ENCODE peak calls at places on chromosomes 16 and 17, in five cellular contexts. One of them, this sample, is unnamed.

GRCh38 chr16:71971571-71971970 is 28.6 kb downstream of the PKD1L3 start:
- DNase-seq in Karpas-422: no peak
- DNase-seq in HL-60: no peak
- DNase-seq in CD8-positive, alpha-beta T cell: no peak
- DNase-seq in cardiac muscle cell: no peak
- DNase-seq in this sample: no peak

GRCh38 chr16:25838724-25839186 is 147.0 kb downstream of the HS3ST4 start:
- DNase-seq in Karpas-422: peak
- DNase-seq in HL-60: peak
- DNase-seq in CD8-positive, alpha-beta T cell: peak
- DNase-seq in cardiac muscle cell: peak
- DNase-seq in this sample: no peak

GRCh38 chr16:89156740-89157645 is 14.6 kb upstream of the CDH15 start:
- DNase-seq in Karpas-422: no peak
- DNase-seq in cardiac muscle cell: no peak
- DNase-seq in HL-60: no peak
- DNase-seq in CD8-positive, alpha-beta T cell: no peak
- DNase-seq in this sample: no peak

GRCh38 chr16:89033796-89034572 is 57.0 kb upstream of the CBFA2T3 start:
- DNase-seq in cardiac muscle cell: no peak
- DNase-seq in HL-60: no peak
- DNase-seq in Karpas-422: no peak
- DNase-seq in CD8-positive, alpha-beta T cell: no peak
- DNase-seq in this sample: no peak

GRCh38 chr17:6670571-6670970 is 19.0 kb downstream of the C17orf100 start:
- DNase-seq in HL-60: no peak
- DNase-seq in CD8-positive, alpha-beta T cell: no peak
- DNase-seq in Karpas-422: no peak
- DNase-seq in cardiac muscle cell: no peak
- DNase-seq in this sample: no peak

GRCh38 chr17:59154721-59155438 is at the start of gene SKA2:
- DNase-seq in CD8-positive, alpha-beta T cell: peak
- DNase-seq in cardiac muscle cell: peak
- DNase-seq in HL-60: no peak
- DNase-seq in Karpas-422: no peak
- DNase-seq in this sample: peak

GRCh38 chr16:64627288-64627687 is 494.6 kb downstream of the CDH11 start:
- DNase-seq in CD8-positive, alpha-beta T cell: no peak
- DNase-seq in cardiac muscle cell: peak
- DNase-seq in Karpas-422: peak
- DNase-seq in HL-60: no peak
- DNase-seq in this sample: no peak

GRCh38 chr16:24036614-24037013 is 200.8 kb downstream of the PRKCB start:
- DNase-seq in cardiac muscle cell: peak
- DNase-seq in HL-60: peak
- DNase-seq in CD8-positive, alpha-beta T cell: peak
- DNase-seq in Karpas-422: peak
- DNase-seq in this sample: no peak

GRCh38 chr16:87702325-87702811 is 63.4 kb downstream of the KLHDC4 start:
- DNase-seq in Karpas-422: peak
- DNase-seq in CD8-positive, alpha-beta T cell: peak
- DNase-seq in HL-60: peak
- DNase-seq in cardiac muscle cell: peak
- DNase-seq in this sample: no peak

GRCh38 chr17:37702605-37703004 is 42.3 kb downstream of the HNF1B start:
- DNase-seq in cardiac muscle cell: peak
- DNase-seq in CD8-positive, alpha-beta T cell: no peak
- DNase-seq in Karpas-422: no peak
- DNase-seq in HL-60: no peak
- DNase-seq in this sample: no peak

GRCh38 chr17:75341784-75342183 is 52.6 kb upstream of the SLC25A19 start:
- DNase-seq in CD8-positive, alpha-beta T cell: no peak
- DNase-seq in cardiac muscle cell: no peak
- DNase-seq in HL-60: no peak
- DNase-seq in Karpas-422: no peak
- DNase-seq in this sample: peak

GRCh38 chr16:85375282-85375681 is 237.8 kb upstream of the GSE1 start:
- DNase-seq in CD8-positive, alpha-beta T cell: no peak
- DNase-seq in cardiac muscle cell: no peak
- DNase-seq in Karpas-422: no peak
- DNase-seq in HL-60: no peak
- DNase-seq in this sample: no peak

GRCh38 chr17:57408064-57408811 is 151.9 kb downstream of the MSI2 start:
- DNase-seq in CD8-positive, alpha-beta T cell: peak
- DNase-seq in Karpas-422: no peak
- DNase-seq in HL-60: peak
- DNase-seq in cardiac muscle cell: no peak
- DNase-seq in this sample: no peak

GRCh38 chr16:23833960-23834685 is 1.7 kb upstream of the PRKCB start:
- DNase-seq in HL-60: no peak
- DNase-seq in cardiac muscle cell: no peak
- DNase-seq in CD8-positive, alpha-beta T cell: no peak
- DNase-seq in Karpas-422: no peak
- DNase-seq in this sample: no peak

GRCh38 chr17:3621146-3621720 is 12.0 kb upstream of the TRPV1 start:
- DNase-seq in cardiac muscle cell: no peak
- DNase-seq in Karpas-422: no peak
- DNase-seq in CD8-positive, alpha-beta T cell: no peak
- DNase-seq in HL-60: no peak
- DNase-seq in this sample: no peak

GRCh38 chr17:10247806-10248334 is 49.5 kb upstream of the GAS7 start:
- DNase-seq in HL-60: no peak
- DNase-seq in Karpas-422: no peak
- DNase-seq in cardiac muscle cell: peak
- DNase-seq in CD8-positive, alpha-beta T cell: no peak
- DNase-seq in this sample: no peak

GRCh38 chr17:7754656-7755055 is 37.1 kb downstream of the DNAH2 start:
- DNase-seq in Karpas-422: no peak
- DNase-seq in HL-60: no peak
- DNase-seq in cardiac muscle cell: no peak
- DNase-seq in CD8-positive, alpha-beta T cell: no peak
- DNase-seq in this sample: no peak

GRCh38 chr16:3745751-3746355 is 28.5 kb upstream of the TRAP1 start:
- DNase-seq in Karpas-422: no peak
- DNase-seq in cardiac muscle cell: peak
- DNase-seq in HL-60: no peak
- DNase-seq in CD8-positive, alpha-beta T cell: no peak
- DNase-seq in this sample: no peak

GRCh38 chr17:5557485-5557884 is 26.8 kb downstream of the NLRP1 start:
- DNase-seq in HL-60: no peak
- DNase-seq in Karpas-422: no peak
- DNase-seq in cardiac muscle cell: peak
- DNase-seq in CD8-positive, alpha-beta T cell: no peak
- DNase-seq in this sample: no peak

GRCh38 chr16:15765880-15766279 is 90.9 kb downstream of the MYH11 start:
- DNase-seq in Karpas-422: peak
- DNase-seq in CD8-positive, alpha-beta T cell: peak
- DNase-seq in cardiac muscle cell: peak
- DNase-seq in HL-60: peak
- DNase-seq in this sample: peak

GRCh38 chr17:8189041-8189710 is 804 bp downstream of the BORCS6 start:
- DNase-seq in HL-60: no peak
- DNase-seq in cardiac muscle cell: no peak
- DNase-seq in Karpas-422: peak
- DNase-seq in CD8-positive, alpha-beta T cell: peak
- DNase-seq in this sample: peak

GRCh38 chr16:55379876-55380390 is 55.9 kb downstream of the IRX6 start:
- DNase-seq in CD8-positive, alpha-beta T cell: no peak
- DNase-seq in cardiac muscle cell: no peak
- DNase-seq in Karpas-422: no peak
- DNase-seq in HL-60: no peak
- DNase-seq in this sample: no peak

GRCh38 chr16:57264950-57265371 is 19.5 kb downstream of the PLLP start:
- DNase-seq in Karpas-422: no peak
- DNase-seq in HL-60: no peak
- DNase-seq in CD8-positive, alpha-beta T cell: peak
- DNase-seq in cardiac muscle cell: no peak
- DNase-seq in this sample: no peak

GRCh38 chr16:2003827-2004641 is 5.6 kb downstream of the ZNF598 start:
- DNase-seq in Karpas-422: peak
- DNase-seq in cardiac muscle cell: peak
- DNase-seq in CD8-positive, alpha-beta T cell: peak
- DNase-seq in HL-60: peak
- DNase-seq in this sample: peak

GRCh38 chr17:8709006-8709405 is 35.6 kb downstream of the CCDC42 start:
- DNase-seq in cardiac muscle cell: no peak
- DNase-seq in HL-60: no peak
- DNase-seq in CD8-positive, alpha-beta T cell: no peak
- DNase-seq in Karpas-422: no peak
- DNase-seq in this sample: no peak

GRCh38 chr17:78933959-78934568 is 8.9 kb upstream of the TIMP2 start:
- DNase-seq in CD8-positive, alpha-beta T cell: no peak
- DNase-seq in cardiac muscle cell: peak
- DNase-seq in Karpas-422: no peak
- DNase-seq in HL-60: no peak
- DNase-seq in this sample: peak

GRCh38 chr17:39671651-39672521 is 3.6 kb downstream of the PNMT start:
- DNase-seq in CD8-positive, alpha-beta T cell: no peak
- DNase-seq in Karpas-422: peak
- DNase-seq in HL-60: peak
- DNase-seq in cardiac muscle cell: peak
- DNase-seq in this sample: no peak

GRCh38 chr16:75116081-75116910 is at the start of gene LDHD:
- DNase-seq in HL-60: peak
- DNase-seq in cardiac muscle cell: peak
- DNase-seq in Karpas-422: peak
- DNase-seq in CD8-positive, alpha-beta T cell: no peak
- DNase-seq in this sample: peak

GRCh38 chr17:77358801-77359716 is 218.3 kb downstream of the SEC14L1 start:
- DNase-seq in cardiac muscle cell: no peak
- DNase-seq in Karpas-422: no peak
- DNase-seq in CD8-positive, alpha-beta T cell: no peak
- DNase-seq in HL-60: no peak
- DNase-seq in this sample: peak

GRCh38 chr17:77364941-77365583 is 224.3 kb downstream of the SEC14L1 start:
- DNase-seq in cardiac muscle cell: no peak
- DNase-seq in CD8-positive, alpha-beta T cell: no peak
- DNase-seq in Karpas-422: no peak
- DNase-seq in HL-60: no peak
- DNase-seq in this sample: no peak

GRCh38 chr17:77364381-77364911 is 223.7 kb downstream of the SEC14L1 start:
- DNase-seq in HL-60: no peak
- DNase-seq in Karpas-422: no peak
- DNase-seq in CD8-positive, alpha-beta T cell: no peak
- DNase-seq in cardiac muscle cell: no peak
- DNase-seq in this sample: peak

GRCh38 chr17:77363821-77364361 is 223.1 kb downstream of the SEC14L1 start:
- DNase-seq in HL-60: no peak
- DNase-seq in cardiac muscle cell: peak
- DNase-seq in CD8-positive, alpha-beta T cell: peak
- DNase-seq in Karpas-422: no peak
- DNase-seq in this sample: no peak

DNA sequence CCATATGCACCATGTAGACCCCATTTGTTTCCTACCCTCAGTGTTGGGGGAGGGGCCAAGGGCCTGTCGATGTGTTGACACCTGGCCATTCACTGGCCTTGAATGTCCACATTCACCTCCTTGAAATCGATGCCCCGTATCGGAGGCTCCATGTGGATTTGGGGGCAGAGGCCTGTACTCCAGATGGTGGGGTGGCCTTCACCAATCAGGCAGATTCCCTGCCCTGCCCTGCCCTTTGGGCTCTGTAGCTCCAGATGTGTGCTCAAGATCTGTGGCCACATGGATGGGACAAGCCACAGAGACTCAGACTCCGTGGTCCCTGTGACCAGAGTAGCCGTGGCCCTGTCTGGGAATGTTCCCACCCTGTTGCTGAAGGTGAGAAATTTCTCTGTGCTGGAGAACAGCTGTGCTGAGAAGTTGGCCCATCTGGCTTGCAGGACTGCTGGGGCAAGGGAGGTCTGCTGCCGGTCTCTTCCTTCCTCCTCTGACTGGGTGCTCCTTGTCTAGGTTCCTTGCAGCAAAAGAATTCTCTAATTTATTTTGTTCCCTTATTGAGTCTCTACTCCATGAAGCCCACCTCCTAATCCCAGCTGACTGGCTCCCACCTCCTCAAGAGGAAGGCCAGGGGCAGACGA is 221.3 kb downstream of the SEC14L1 start:
- DNase-seq in HL-60: peak
- DNase-seq in CD8-positive, alpha-beta T cell: no peak
- DNase-seq in Karpas-422: no peak
- DNase-seq in cardiac muscle cell: no peak
- DNase-seq in this sample: no peak
- H3K27ac ChIP-seq in HL-60: no peak
- H3K27ac ChIP-seq in CD8-positive, alpha-beta T cell: no peak
- H3K27ac ChIP-seq in Karpas-422: no peak
- H3K27ac ChIP-seq in cardiac muscle cell: no peak
- H3K27ac ChIP-seq in this sample: no peak

DNA sequence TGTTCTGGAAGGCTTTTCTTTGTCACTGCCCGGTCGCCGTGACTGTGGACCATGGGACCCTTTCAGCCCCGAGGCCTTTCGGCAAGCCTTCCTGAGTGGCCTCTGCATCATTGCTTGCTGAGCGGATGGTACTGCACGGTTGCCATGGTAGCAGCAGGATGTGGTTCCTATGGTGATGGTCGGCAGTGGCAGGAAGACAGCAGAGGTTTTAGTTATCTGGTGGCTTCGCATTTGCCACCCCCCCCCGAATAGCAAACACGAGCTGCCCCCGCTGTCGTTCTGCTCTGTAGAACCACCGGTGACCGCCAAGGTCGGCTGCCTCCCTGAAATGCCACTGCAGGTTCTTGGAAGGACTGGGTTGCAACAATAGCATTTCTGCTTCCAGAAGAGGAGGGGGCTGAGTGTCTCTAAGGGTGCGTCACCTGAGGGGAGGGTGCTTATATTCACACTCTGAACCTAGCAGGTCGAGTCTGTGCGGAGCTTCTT is 76.6 kb downstream of the CMIP start:
- DNase-seq in Karpas-422: no peak
- DNase-seq in cardiac muscle cell: no peak
- DNase-seq in HL-60: no peak
- DNase-seq in CD8-positive, alpha-beta T cell: peak
- DNase-seq in this sample: peak
- H3K27ac ChIP-seq in Karpas-422: no peak
- H3K27ac ChIP-seq in cardiac muscle cell: no peak
- H3K27ac ChIP-seq in HL-60: no peak
- H3K27ac ChIP-seq in CD8-positive, alpha-beta T cell: peak
- H3K27ac ChIP-seq in this sample: no peak

DNA sequence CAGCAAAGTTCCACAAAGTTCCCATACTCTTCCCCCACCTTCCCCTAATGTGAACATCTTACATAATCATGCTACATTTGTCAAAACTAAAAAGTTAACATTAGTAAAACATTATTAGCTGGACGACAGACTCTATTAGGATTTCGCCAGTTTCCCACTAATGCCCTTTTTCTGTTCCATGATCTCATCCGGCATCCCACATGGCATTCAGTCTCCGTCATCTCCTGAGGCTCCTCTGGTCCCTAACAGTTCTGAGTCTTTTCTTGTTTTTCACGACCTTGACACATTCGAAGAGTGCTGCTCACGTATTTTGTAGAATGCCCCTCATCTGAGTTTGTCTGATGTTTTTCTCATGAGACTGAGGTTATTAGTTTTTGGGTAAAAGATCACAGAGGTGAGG is 8.8 kb upstream of the MPRIP start:
- DNase-seq in Karpas-422: no peak
- DNase-seq in cardiac muscle cell: no peak
- DNase-seq in HL-60: no peak
- DNase-seq in CD8-positive, alpha-beta T cell: no peak
- DNase-seq in this sample: no peak
- H3K27ac ChIP-seq in Karpas-422: no peak
- H3K27ac ChIP-seq in cardiac muscle cell: no peak
- H3K27ac ChIP-seq in HL-60: no peak
- H3K27ac ChIP-seq in CD8-positive, alpha-beta T cell: no peak
- H3K27ac ChIP-seq in this sample: no peak

GRCh38 chr17:43779145-43780125 is 658 bp upstream of the DUSP3 start:
- DNase-seq in HL-60: peak
- DNase-seq in CD8-positive, alpha-beta T cell: no peak
- DNase-seq in Karpas-422: no peak
- DNase-seq in cardiac muscle cell: no peak
- DNase-seq in this sample: no peak
- H3K27ac ChIP-seq in HL-60: peak
- H3K27ac ChIP-seq in CD8-positive, alpha-beta T cell: peak
- H3K27ac ChIP-seq in Karpas-422: no peak
- H3K27ac ChIP-seq in cardiac muscle cell: peak
- H3K27ac ChIP-seq in this sample: peak